ENCODE peak calls at places on chromosomes 3 and 15, in ten cellular contexts. C, J, Q, F, E, K, L, O, P and Y are unnamed samples.

GRCh38 chr3:114005406-114005987 is 50.8 kb downstream of the CCDC191 start:
- DNase-seq in C (peak), L (no peak), P (no peak), J (no peak), Q (no peak), F (no peak), K (no peak), E (no peak), O (peak), Y (no peak)

GRCh38 chr3:81249540-81250029 is 511.9 kb downstream of the GBE1 start:
- DNase-seq in P (peak), J (no peak), O (no peak), Q (no peak), C (no peak), L (no peak), F (peak), E (no peak), K (no peak), Y (no peak)

GRCh38 chr3:160686955-160687535 is 10.1 kb downstream of the ARL14 start:
- DNase-seq in E (no peak), L (no peak), O (no peak), J (no peak), C (no peak), Q (no peak), P (no peak), K (no peak), F (peak), Y (no peak)

GRCh38 chr3:173743111-173743510 is 345.6 kb downstream of the NLGN1 start:
- DNase-seq in P (no peak), Q (no peak), C (no peak), J (no peak), E (no peak), K (no peak), F (no peak), L (no peak), O (no peak), Y (no peak)

GRCh38 chr3:126464093-126464492 is 11.6 kb downstream of the ZXDC start:
- DNase-seq in K (no peak), Q (no peak), O (peak), C (no peak), P (no peak), L (no peak), J (no peak), F (no peak), E (no peak), Y (no peak)

GRCh38 chr3:188076176-188076575 is 77.8 kb upstream of the LPP start:
- DNase-seq in C (no peak), L (no peak), E (no peak), K (peak), P (no peak), Q (no peak), O (no peak), J (peak), F (no peak), Y (no peak)

GRCh38 chr3:12536423-12536822 is 8.9 kb downstream of the MKRN2OS start:
- DNase-seq in C (no peak), L (no peak), J (no peak), P (no peak), O (no peak), E (no peak), K (no peak), F (no peak), Q (no peak), Y (no peak)

GRCh38 chr15:42721016-42721415 is 15.9 kb downstream of the CDAN1 start:
- DNase-seq in O (no peak), K (no peak), C (no peak), Q (no peak), L (no peak), F (no peak), P (no peak), E (no peak), J (no peak), Y (no peak)

GRCh38 chr15:101188517-101189340 is 63.1 kb downstream of the CHSY1 start:
- DNase-seq in O (no peak), L (no peak), E (no peak), K (no peak), Q (no peak), J (no peak), P (no peak), F (peak), C (no peak), Y (no peak)

GRCh38 chr15:87959080-87959479 is 297.5 kb downstream of the NTRK3 start:
- DNase-seq in K (no peak), O (no peak), F (peak), E (no peak), L (no peak), J (no peak), C (no peak), P (no peak), Q (no peak), Y (no peak)

GRCh38 chr15:67569668-67570067 is 27.2 kb downstream of the MAP2K5 start:
- DNase-seq in J (no peak), Q (no peak), F (no peak), K (no peak), O (no peak), E (no peak), P (no peak), L (no peak), C (no peak), Y (no peak)

GRCh38 chr3:152100491-152101086 is 168.1 kb upstream of the MBNL1 start:
- DNase-seq in L (no peak), F (no peak), O (no peak), J (no peak), C (no peak), E (no peak), K (no peak), Q (no peak), P (no peak), Y (no peak)

GRCh38 chr3:122952509-122952908 is 75.1 kb downstream of the SEMA5B start:
- DNase-seq in E (no peak), J (no peak), O (no peak), Q (no peak), P (no peak), C (no peak), L (no peak), F (no peak), K (no peak), Y (no peak)

GRCh38 chr3:52532838-52533622 is 627 bp downstream of the NT5DC2 start:
- DNase-seq in P (peak), J (no peak), C (peak), L (no peak), E (no peak), F (no peak), K (no peak), Q (peak), O (peak), Y (no peak)

GRCh38 chr3:11204697-11205397 is 50.6 kb downstream of the HRH1 start:
- DNase-seq in Q (no peak), E (no peak), F (no peak), O (no peak), J (no peak), C (no peak), P (peak), L (no peak), K (no peak), Y (no peak)

GRCh38 chr3:31532587-31533168 is at the start of gene STT3B:
- DNase-seq in F (peak), O (peak), L (peak), E (peak), Q (peak), P (peak), K (peak), J (peak), C (no peak), Y (peak)

GRCh38 chr3:60463655-60464054 is 787.6 kb downstream of the FHIT start:
- DNase-seq in L (no peak), F (no peak), Q (no peak), E (no peak), C (no peak), O (no peak), P (no peak), J (no peak), K (no peak), Y (no peak)

GRCh38 chr15:68434021-68434420 is 2.1 kb upstream of the ITGA11 start:
- DNase-seq in F (no peak), P (no peak), E (no peak), L (no peak), K (no peak), C (no peak), O (no peak), Q (no peak), J (no peak), Y (no peak)

GRCh38 chr3:47780727-47781325 is 867 bp downstream of the SMARCC1 start:
- DNase-seq in F (peak), Q (no peak), C (no peak), P (no peak), E (no peak), L (no peak), K (no peak), J (no peak), O (no peak), Y (no peak)

GRCh38 chr15:58293622-58294550 is 137.9 kb upstream of the LIPC start:
- DNase-seq in F (peak), O (no peak), K (no peak), L (no peak), E (no peak), Q (no peak), P (peak), C (no peak), J (no peak), Y (peak)

GRCh38 chr3:195265363-195265976 is 5.5 kb downstream of the XXYLT1 start:
- DNase-seq in F (no peak), L (no peak), Q (no peak), C (no peak), P (no peak), O (peak), E (no peak), J (no peak), K (no peak), Y (no peak)

GRCh38 chr3:123568034-123568433 is 16.8 kb downstream of the HACD2 start:
- DNase-seq in E (no peak), C (no peak), P (no peak), Q (no peak), K (no peak), F (no peak), L (no peak), J (no peak), O (no peak), Y (no peak)

GRCh38 chr15:28934645-28935044 is 48.9 kb downstream of the APBA2 start:
- DNase-seq in K (no peak), L (no peak), Q (no peak), C (no peak), E (no peak), F (no peak), P (no peak), J (no peak), O (peak), Y (no peak)

GRCh38 chr3:187916072-187916471 is 170.8 kb upstream of the BCL6 start:
- DNase-seq in P (no peak), J (no peak), L (no peak), Q (no peak), E (no peak), C (no peak), K (no peak), O (no peak), F (no peak), Y (no peak)

GRCh38 chr3:62374375-62374876 is 1.1 kb upstream of the FEZF2 start:
- DNase-seq in O (no peak), E (no peak), K (no peak), J (no peak), Q (no peak), F (no peak), P (no peak), L (no peak), C (no peak), Y (no peak)

GRCh38 chr15:99704444-99704838 is 28.8 kb downstream of the LYSMD4 start:
- DNase-seq in C (no peak), F (peak), J (no peak), K (no peak), O (no peak), P (peak), L (peak), Q (no peak), E (peak), Y (peak)

GRCh38 chr3:25103391-25103790 is 324.7 kb upstream of the RARB start:
- DNase-seq in J (no peak), P (no peak), L (no peak), C (no peak), E (no peak), F (no peak), Q (no peak), O (no peak), K (no peak), Y (no peak)

GRCh38 chr3:129992781-129993180 is 18.3 kb downstream of the TRH start:
- DNase-seq in F (no peak), J (no peak), Q (no peak), L (no peak), P (no peak), C (no peak), K (no peak), O (no peak), E (no peak), Y (no peak)

GRCh38 chr15:75718326-75718725 is 5.7 kb upstream of the CSPG4 start:
- DNase-seq in O (no peak), F (no peak), K (no peak), Q (no peak), L (no peak), P (no peak), C (no peak), J (no peak), E (no peak), Y (no peak)

GRCh38 chr15:80727196-80727595 is 32.1 kb downstream of the ABHD17C start:
- DNase-seq in K (no peak), O (no peak), L (no peak), P (no peak), J (no peak), C (no peak), Q (no peak), F (no peak), E (no peak), Y (no peak)

GRCh38 chr15:68668926-68669600 is 90.3 kb downstream of the CORO2B start:
- DNase-seq in P (no peak), K (no peak), L (no peak), E (no peak), J (no peak), O (peak), C (no peak), Q (no peak), F (no peak), Y (no peak)

GRCh38 chr15:44811347-44811746 is 75.0 kb downstream of the TRIM69 start:
- DNase-seq in Q (no peak), E (no peak), C (no peak), K (no peak), L (no peak), F (peak), P (peak), O (no peak), J (no peak), Y (peak)

GRCh38 chr3:53649816-53650215 is 155.4 kb downstream of the CACNA1D start:
- DNase-seq in C (no peak), O (no peak), L (no peak), E (no peak), K (no peak), J (no peak), F (no peak), Q (no peak), P (no peak), Y (no peak)

GRCh38 chr15:77837649-77838025 is 204.9 kb upstream of the LINGO1 start:
- DNase-seq in L (no peak), Q (no peak), P (no peak), O (peak), F (no peak), E (no peak), K (no peak), C (no peak), J (no peak), Y (no peak)

GRCh38 chr3:25945366-25945765 is 155.5 kb downstream of the OXSM start:
- DNase-seq in E (no peak), F (no peak), P (no peak), Q (no peak), O (no peak), K (no peak), L (no peak), J (no peak), C (no peak), Y (no peak)

GRCh38 chr15:57923750-57924149 is 141.8 kb downstream of the ALDH1A2 start:
- DNase-seq in F (no peak), Q (no peak), L (no peak), K (no peak), P (no peak), C (no peak), J (no peak), O (no peak), E (no peak), Y (no peak)

GRCh38 chr3:71547254-71548198 is 36.0 kb downstream of the FOXP1 start:
- DNase-seq in P (no peak), C (no peak), L (no peak), K (no peak), O (no peak), Q (no peak), F (no peak), J (no peak), E (no peak), Y (no peak)

GRCh38 chr15:89630974-89631901 is 24.0 kb downstream of the KIF7 start:
- DNase-seq in F (no peak), J (no peak), Q (no peak), C (no peak), E (no peak), O (no peak), K (no peak), P (no peak), L (no peak), Y (no peak)